ENCODE peak calls at places on chromosomes 13 and 19, in nine cellular contexts. U is GM20000, C is anterior cingulate cortex, O is foreskin fibroblast, B is T-cell, H is amniotic epithelial cell, T is astrocyte of the hippocampus, M is GM10248, S is small intestine. Y is an unnamed sample.

GRCh38 chr19:30686911-30687566 is 314.9 kb downstream of the ZNF536 start:
- DNase-seq in C (no peak), S (no peak), B (no peak), M (no peak), U (no peak), T (no peak), O (no peak), H (no peak), Y (no peak)

GRCh38 chr19:1970806-1971502 is 30.0 kb downstream of the CSNK1G2 start:
- DNase-seq in S (no peak), U (no peak), C (no peak), B (no peak), T (no peak), H (no peak), O (no peak), M (no peak), Y (no peak)

GRCh38 chr19:14023404-14024235 is 4.3 kb upstream of the RLN3 start:
- DNase-seq in C (no peak), S (peak), U (peak), T (peak), B (no peak), O (peak), M (no peak), H (peak), Y (no peak)

GRCh38 chr13:104315606-104316005 is 1249.4 kb upstream of the SLC10A2 start:
- DNase-seq in M (no peak), C (no peak), S (no peak), T (peak), B (no peak), U (no peak), O (peak), H (peak), Y (no peak)

GRCh38 chr19:43699506-43700367 is 16.1 kb upstream of the IRGC start:
- DNase-seq in T (peak), H (peak), C (peak), U (no peak), B (no peak), O (peak), S (peak), M (no peak), Y (no peak)

GRCh38 chr19:28504727-28505126 is 708.2 kb downstream of the UQCRFS1 start:
- DNase-seq in H (no peak), B (no peak), C (no peak), S (no peak), U (no peak), O (no peak), M (no peak), T (no peak), Y (no peak)

GRCh38 chr19:46493236-46494114 is 2.2 kb downstream of the PNMA8B start:
- DNase-seq in H (no peak), S (no peak), C (no peak), T (no peak), B (no peak), O (no peak), U (no peak), M (peak), Y (no peak)

GRCh38 chr13:47433461-47434005 is 536.7 kb upstream of the HTR2A start:
- DNase-seq in B (no peak), H (no peak), C (no peak), U (no peak), T (no peak), O (peak), M (no peak), S (no peak), Y (no peak)

GRCh38 chr19:1006711-1007398 is 6.6 kb downstream of the GRIN3B start:
- DNase-seq in C (no peak), U (no peak), T (no peak), B (no peak), S (no peak), M (no peak), O (no peak), H (no peak), Y (no peak)

GRCh38 chr13:109816112-109816978 is 30.0 kb upstream of the IRS2 start:
- DNase-seq in S (peak), C (no peak), U (no peak), M (no peak), H (no peak), O (peak), B (no peak), T (peak), Y (no peak)

GRCh38 chr19:29687897-29688728 is 22.9 kb downstream of the PLEKHF1 start:
- DNase-seq in M (no peak), T (no peak), S (no peak), O (peak), B (no peak), H (peak), U (no peak), C (no peak), Y (no peak)

GRCh38 chr13:46754812-46755211 is 42.1 kb downstream of the ESD start:
- DNase-seq in M (no peak), B (no peak), S (no peak), O (no peak), U (no peak), C (no peak), T (no peak), H (no peak), Y (no peak)

GRCh38 chr13:22240716-22241115 is 569.8 kb downstream of the FGF9 start:
- DNase-seq in B (no peak), O (no peak), C (no peak), S (no peak), U (no peak), M (no peak), H (no peak), T (no peak), Y (no peak)

GRCh38 chr13:43085545-43085944 is 62.2 kb downstream of the DNAJC15 start:
- DNase-seq in T (peak), C (no peak), M (no peak), U (no peak), B (no peak), H (peak), S (peak), O (peak), Y (no peak)

GRCh38 chr13:79406597-79406908 is 498 bp upstream of the RBM26 start:
- DNase-seq in U (no peak), M (no peak), C (no peak), H (no peak), B (no peak), O (no peak), T (no peak), S (no peak), Y (no peak)

GRCh38 chr19:48000846-48001245 is 6.4 kb downstream of the ELSPBP1 start:
- DNase-seq in O (no peak), U (no peak), M (no peak), H (no peak), C (no peak), S (no peak), T (no peak), B (no peak), Y (no peak)

GRCh38 chr13:41985788-41986508 is 25.0 kb upstream of the VWA8 start:
- DNase-seq in C (no peak), O (peak), S (no peak), B (no peak), H (peak), M (no peak), U (no peak), T (peak), Y (no peak)

GRCh38 chr13:33057019-33057785 is 41.0 kb downstream of the KL start:
- DNase-seq in H (no peak), M (peak), U (peak), T (peak), S (peak), B (no peak), O (peak), C (no peak), Y (no peak)